ENCODE peak calls at places on chromosomes 13 and 19, in four cellular contexts. H is breast epithelium, K is A549, G is HFFc6. J is an unnamed sample.

GRCh38 chr19:29328586-29328985 is 115.6 kb upstream of the UQCRFS1 start:
- DNase-seq in K (no peak), H (no peak), G (no peak), J (no peak)

GRCh38 chr19:2962018-2962670 is 15.2 kb upstream of the TLE6 start:
- DNase-seq in G (peak; percentile 70), H (no peak), K (peak; percentile 66), J (no peak)

GRCh38 chr13:80306573-80306972 is 34.4 kb downstream of the SPRY2 start:
- DNase-seq in K (no peak), H (no peak), G (no peak), J (no peak)

GRCh38 chr13:113776231-113777125 is 17.5 kb downstream of the TMEM255B start:
- DNase-seq in H (no peak), K (no peak), G (no peak), J (no peak)

GRCh38 chr13:20525144-20525600 is 485 bp downstream of the CRYL1 start:
- DNase-seq in G (no peak), H (no peak), K (no peak), J (no peak)

GRCh38 chr13:93280688-93281087 is 54.1 kb downstream of the GPC6 start:
- DNase-seq in G (no peak), K (no peak), H (no peak), J (no peak)

GRCh38 chr19:6414033-6414643 is 10.5 kb downstream of the KHSRP start:
- DNase-seq in K (no peak), H (no peak), G (no peak), J (no peak)

GRCh38 chr19:4057913-4058695 is 8.6 kb downstream of the ZBTB7A start:
- DNase-seq in K (peak; percentile 73), H (peak; percentile 87), G (peak; percentile 91), J (no peak)

GRCh38 chr13:114020750-114021463 is 47.0 kb upstream of the C13orf46 start:
- DNase-seq in G (no peak), K (no peak), H (no peak), J (no peak)

GRCh38 chr19:12156254-12157058 is at the start of gene ZNF625:
- DNase-seq in H (peak; percentile 82), G (peak; percentile 74), K (no peak), J (peak; percentile 91)
- TF ChIP-seq CTCF in H (no peak), G (no peak), K (no peak), J (no peak)

DNA sequence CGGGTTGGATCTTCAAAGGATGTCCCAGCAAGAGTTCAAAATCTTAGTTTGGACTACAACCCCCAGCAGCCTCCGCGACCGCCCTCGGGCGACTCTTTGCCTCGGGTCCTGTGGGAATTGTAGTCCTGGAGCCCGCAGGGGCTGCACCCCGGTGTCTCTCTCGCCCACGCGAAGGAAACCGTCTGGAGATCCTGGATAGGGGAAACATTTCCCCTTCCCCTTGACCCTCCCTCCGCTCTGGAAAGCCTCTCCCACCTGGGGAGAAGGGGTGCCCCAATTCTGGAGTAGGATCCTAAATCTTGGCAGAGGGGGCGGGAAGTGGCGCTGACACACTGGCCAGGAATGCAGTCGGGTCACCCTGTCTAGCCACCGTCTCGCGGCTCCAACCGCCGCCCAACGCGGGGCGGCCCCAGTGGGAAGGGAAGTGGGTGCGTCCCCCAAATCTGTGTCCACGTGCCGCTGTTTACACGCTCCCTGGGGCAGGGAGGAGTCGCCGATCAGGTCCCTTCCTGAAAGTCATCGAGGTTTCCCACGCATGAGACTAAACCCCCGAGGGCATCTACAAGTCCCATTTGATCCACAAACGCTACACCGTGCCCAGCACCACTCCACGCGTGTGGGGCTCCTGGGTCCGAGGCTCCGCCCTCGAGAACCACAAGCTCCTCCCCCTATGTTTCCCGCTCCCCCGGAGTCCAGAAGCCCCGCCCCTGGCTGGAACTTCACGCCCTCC is 731 bp upstream of the PPP1R13L start:
- DNase-seq in G (peak; percentile 87), K (peak; percentile 94), H (peak; percentile 95), J (peak; percentile 88)
- TF ChIP-seq CTCF in G (no peak), K (no peak), H (no peak), J (no peak)

GRCh38 chr13:31199527-31199848 is 287 bp upstream of the B3GLCT start:
- DNase-seq in G (no peak), H (no peak), K (no peak), J (no peak)

GRCh38 chr13:31199849-31200635 is at the start of gene B3GLCT:
- DNase-seq in G (peak; percentile 48), K (peak; percentile 74), H (peak; percentile 48), J (peak; percentile 92)

GRCh38 chr13:31201341-31202024 is 1.7 kb downstream of the B3GLCT start:
- DNase-seq in G (peak; percentile 12), K (no peak), H (no peak), J (no peak)

GRCh38 chr13:31198524-31198923 is 1.3 kb upstream of the B3GLCT start:
- DNase-seq in K (no peak), G (no peak), H (no peak), J (no peak)

GRCh38 chr13:31200636-31200970 is 828 bp downstream of the B3GLCT start:
- DNase-seq in H (no peak), K (peak; percentile 36), G (peak; percentile 5), J (peak; percentile 77)
- TF ChIP-seq CTCF in H (no peak), K (no peak), G (no peak), J (peak; percentile 24)

GRCh38 chr13:99294198-99294597 is 13.0 kb downstream of the GPR183 start:
- DNase-seq in G (no peak), H (no peak), K (no peak), J (no peak)
- TF ChIP-seq CTCF in G (no peak), H (no peak), K (no peak), J (no peak)

DNA sequence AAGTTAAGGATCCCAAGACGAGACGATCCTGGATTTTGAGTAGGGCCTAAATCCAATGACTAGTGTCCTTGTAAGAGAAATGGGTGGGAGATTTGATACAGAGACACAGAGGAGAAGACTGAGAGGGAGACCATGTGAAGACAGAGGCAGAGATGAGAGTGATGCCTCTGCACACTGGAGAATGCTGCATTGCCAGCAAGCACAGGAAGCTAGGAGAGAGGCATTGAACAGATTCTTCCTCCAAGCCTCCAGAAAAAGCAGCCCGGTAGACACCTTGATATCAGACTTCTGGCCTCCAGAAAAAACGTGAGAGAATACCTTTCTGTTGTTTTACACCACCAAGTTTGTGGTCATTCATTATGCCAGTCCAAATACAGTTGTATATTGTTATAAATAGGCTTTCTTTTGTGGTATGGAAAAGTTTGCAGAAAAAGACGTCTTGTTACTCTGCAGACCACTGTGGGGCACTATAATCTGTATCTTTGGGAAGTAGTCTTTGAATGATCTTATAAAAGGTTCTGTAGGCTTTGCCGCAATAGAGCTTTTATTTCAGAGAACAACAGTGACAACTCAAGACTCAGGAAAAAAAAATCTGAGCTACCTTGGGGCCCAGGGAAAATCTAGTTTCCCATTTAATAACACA is 17.9 kb upstream of the RFC3 start:
- DNase-seq in H (no peak), G (peak; percentile 40), K (peak; percentile 45), J (no peak)
- TF ChIP-seq CTCF in H (no peak), G (peak; percentile 68), K (no peak), J (peak; percentile 64)

J was measured in type B pancreatic cell.